ENCODE peak calls at places on chromosomes 5 and 9, in ten cellular contexts. One of them, this sample, is unnamed.

GRCh38 chr9:124219290-124219605 is 38.5 kb upstream of the NEK6 start:
- DNase-seq in coronary artery: no peak
- DNase-seq in epithelial cell of esophagus: no peak
- DNase-seq in osteocyte: no peak
- DNase-seq in adrenal gland: no peak
- DNase-seq in thoracic aorta: no peak
- DNase-seq in left ventricle myocardium inferior: no peak
- DNase-seq in GM13977: no peak
- DNase-seq in AG09319: no peak
- DNase-seq in GM23338: no peak
- DNase-seq in this sample: no peak

GRCh38 chr9:103319979-103320378 is 324.8 kb downstream of the CYLC2 start:
- DNase-seq in osteocyte: no peak
- DNase-seq in left ventricle myocardium inferior: no peak
- DNase-seq in GM23338: no peak
- DNase-seq in GM13977: no peak
- DNase-seq in epithelial cell of esophagus: peak; percentile 0
- DNase-seq in adrenal gland: no peak
- DNase-seq in thoracic aorta: no peak
- DNase-seq in coronary artery: no peak
- DNase-seq in AG09319: no peak
- DNase-seq in this sample: no peak

GRCh38 chr5:151093476-151093889 is 12.6 kb upstream of the TNIP1 start:
- DNase-seq in epithelial cell of esophagus: peak; percentile 91
- DNase-seq in left ventricle myocardium inferior: no peak
- DNase-seq in adrenal gland: peak; percentile 78
- DNase-seq in GM23338: no peak
- DNase-seq in osteocyte: no peak
- DNase-seq in coronary artery: no peak
- DNase-seq in GM13977: no peak
- DNase-seq in AG09319: peak; percentile 85
- DNase-seq in thoracic aorta: no peak
- DNase-seq in this sample: peak; percentile 42

GRCh38 chr9:17878810-17879370 is 300.0 kb downstream of the SH3GL2 start:
- DNase-seq in osteocyte: no peak
- DNase-seq in thoracic aorta: no peak
- DNase-seq in left ventricle myocardium inferior: no peak
- DNase-seq in coronary artery: no peak
- DNase-seq in epithelial cell of esophagus: no peak
- DNase-seq in GM13977: no peak
- DNase-seq in GM23338: no peak
- DNase-seq in adrenal gland: no peak
- DNase-seq in AG09319: no peak
- DNase-seq in this sample: no peak

GRCh38 chr5:108974594-108974993 is 226.9 kb downstream of the FER start:
- DNase-seq in thoracic aorta: no peak
- DNase-seq in coronary artery: no peak
- DNase-seq in adrenal gland: no peak
- DNase-seq in GM13977: no peak
- DNase-seq in osteocyte: no peak
- DNase-seq in GM23338: no peak
- DNase-seq in AG09319: no peak
- DNase-seq in epithelial cell of esophagus: no peak
- DNase-seq in left ventricle myocardium inferior: no peak
- DNase-seq in this sample: no peak

GRCh38 chr5:124628721-124629596 is 117.5 kb downstream of the ZNF608 start:
- DNase-seq in thoracic aorta: no peak
- DNase-seq in osteocyte: peak; percentile 90
- DNase-seq in epithelial cell of esophagus: peak; percentile 94
- DNase-seq in left ventricle myocardium inferior: no peak
- DNase-seq in GM23338: no peak
- DNase-seq in AG09319: peak; percentile 58
- DNase-seq in coronary artery: no peak
- DNase-seq in adrenal gland: peak; percentile 94
- DNase-seq in GM13977: no peak
- DNase-seq in this sample: peak; percentile 80

GRCh38 chr5:158858011-158858410 is 241.7 kb downstream of the EBF1 start:
- DNase-seq in thoracic aorta: no peak
- DNase-seq in epithelial cell of esophagus: no peak
- DNase-seq in coronary artery: no peak
- DNase-seq in adrenal gland: no peak
- DNase-seq in left ventricle myocardium inferior: no peak
- DNase-seq in GM23338: peak; percentile 28
- DNase-seq in AG09319: no peak
- DNase-seq in GM13977: no peak
- DNase-seq in osteocyte: no peak
- DNase-seq in this sample: no peak

GRCh38 chr9:108786756-108787663 is 68.8 kb downstream of the ACTL7B start:
- DNase-seq in adrenal gland: no peak
- DNase-seq in GM13977: no peak
- DNase-seq in thoracic aorta: no peak
- DNase-seq in coronary artery: no peak
- DNase-seq in AG09319: peak; percentile 2
- DNase-seq in osteocyte: no peak
- DNase-seq in GM23338: no peak
- DNase-seq in left ventricle myocardium inferior: no peak
- DNase-seq in epithelial cell of esophagus: peak; percentile 95
- DNase-seq in this sample: peak; percentile 44

GRCh38 chr5:643811-644271 is 31.7 kb downstream of the CEP72 start:
- DNase-seq in GM13977: no peak
- DNase-seq in osteocyte: no peak
- DNase-seq in coronary artery: no peak
- DNase-seq in left ventricle myocardium inferior: no peak
- DNase-seq in AG09319: no peak
- DNase-seq in GM23338: no peak
- DNase-seq in thoracic aorta: no peak
- DNase-seq in epithelial cell of esophagus: no peak
- DNase-seq in adrenal gland: no peak
- DNase-seq in this sample: no peak

GRCh38 chr5:16675747-16676255 is 59.0 kb upstream of the RETREG1 start:
- DNase-seq in GM13977: no peak
- DNase-seq in osteocyte: no peak
- DNase-seq in adrenal gland: no peak
- DNase-seq in left ventricle myocardium inferior: no peak
- DNase-seq in thoracic aorta: no peak
- DNase-seq in epithelial cell of esophagus: no peak
- DNase-seq in GM23338: no peak
- DNase-seq in coronary artery: no peak
- DNase-seq in AG09319: no peak
- DNase-seq in this sample: no peak

GRCh38 chr5:154395407-154396106 is 50.2 kb upstream of the SAP30L start:
- DNase-seq in GM13977: no peak
- DNase-seq in AG09319: no peak
- DNase-seq in thoracic aorta: no peak
- DNase-seq in left ventricle myocardium inferior: no peak
- DNase-seq in coronary artery: no peak
- DNase-seq in epithelial cell of esophagus: peak; percentile 90
- DNase-seq in GM23338: peak; percentile 67
- DNase-seq in osteocyte: no peak
- DNase-seq in adrenal gland: peak; percentile 76
- DNase-seq in this sample: peak; percentile 80

DNA sequence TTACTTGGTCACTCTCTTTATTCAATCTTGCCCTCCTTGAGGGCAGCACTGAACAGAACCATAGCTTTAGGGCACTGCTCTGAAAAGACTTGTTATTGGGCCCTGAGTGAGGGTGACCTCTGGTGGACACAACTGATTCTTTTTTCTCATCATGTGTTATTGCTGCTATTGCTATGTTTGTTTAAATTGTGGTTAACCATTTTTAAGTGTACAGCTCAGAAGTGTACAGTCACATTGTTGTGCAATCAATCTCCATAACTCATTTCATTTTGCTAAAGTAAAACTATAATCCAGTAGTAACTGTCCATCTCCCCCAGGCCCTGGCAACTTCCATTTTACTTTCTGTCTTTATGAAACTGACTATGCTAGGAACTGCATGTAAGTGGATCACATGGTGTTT is 351.1 kb upstream of the RIOK2 start:
- DNase-seq in left ventricle myocardium inferior: no peak
- DNase-seq in epithelial cell of esophagus: peak; percentile 91
- DNase-seq in thoracic aorta: no peak
- DNase-seq in osteocyte: no peak
- DNase-seq in GM13977: peak; percentile 59
- DNase-seq in AG09319: peak; percentile 86
- DNase-seq in adrenal gland: no peak
- DNase-seq in GM23338: peak; percentile 65
- DNase-seq in coronary artery: no peak
- DNase-seq in this sample: peak; percentile 60
- TF ChIP-seq CTCF in left ventricle myocardium inferior: peak; percentile 67
- TF ChIP-seq CTCF in epithelial cell of esophagus: peak; percentile 72
- TF ChIP-seq CTCF in thoracic aorta: peak; percentile 46
- TF ChIP-seq CTCF in osteocyte: peak; percentile 75
- TF ChIP-seq CTCF in GM13977: peak; percentile 65
- TF ChIP-seq CTCF in AG09319: peak; percentile 67
- TF ChIP-seq CTCF in adrenal gland: peak; percentile 55
- TF ChIP-seq CTCF in GM23338: peak; percentile 83
- TF ChIP-seq CTCF in coronary artery: no peak
- TF ChIP-seq CTCF in this sample: peak; percentile 56

GRCh38 chr9:4225291-4226119 is 74.4 kb downstream of the GLIS3 start:
- DNase-seq in GM23338: peak; percentile 8
- DNase-seq in coronary artery: no peak
- DNase-seq in GM13977: no peak
- DNase-seq in left ventricle myocardium inferior: no peak
- DNase-seq in adrenal gland: no peak
- DNase-seq in epithelial cell of esophagus: peak; percentile 78
- DNase-seq in AG09319: no peak
- DNase-seq in osteocyte: no peak
- DNase-seq in thoracic aorta: no peak
- DNase-seq in this sample: no peak

GRCh38 chr9:4228606-4229005 is 71.3 kb downstream of the GLIS3 start:
- DNase-seq in coronary artery: no peak
- DNase-seq in epithelial cell of esophagus: peak; percentile 46
- DNase-seq in osteocyte: no peak
- DNase-seq in GM23338: peak; percentile 19
- DNase-seq in thoracic aorta: no peak
- DNase-seq in left ventricle myocardium inferior: no peak
- DNase-seq in adrenal gland: no peak
- DNase-seq in AG09319: no peak
- DNase-seq in GM13977: no peak
- DNase-seq in this sample: no peak

GRCh38 chr9:4226331-4227250 is 73.3 kb downstream of the GLIS3 start:
- DNase-seq in GM13977: no peak
- DNase-seq in osteocyte: no peak
- DNase-seq in thoracic aorta: no peak
- DNase-seq in coronary artery: no peak
- DNase-seq in adrenal gland: no peak
- DNase-seq in GM23338: peak; percentile 16
- DNase-seq in left ventricle myocardium inferior: no peak
- DNase-seq in epithelial cell of esophagus: no peak
- DNase-seq in AG09319: no peak
- DNase-seq in this sample: no peak

GRCh38 chr9:4228142-4228541 is 71.7 kb downstream of the GLIS3 start:
- DNase-seq in osteocyte: no peak
- DNase-seq in adrenal gland: no peak
- DNase-seq in left ventricle myocardium inferior: no peak
- DNase-seq in GM13977: no peak
- DNase-seq in GM23338: no peak
- DNase-seq in epithelial cell of esophagus: no peak
- DNase-seq in coronary artery: no peak
- DNase-seq in thoracic aorta: no peak
- DNase-seq in AG09319: no peak
- DNase-seq in this sample: no peak

DNA sequence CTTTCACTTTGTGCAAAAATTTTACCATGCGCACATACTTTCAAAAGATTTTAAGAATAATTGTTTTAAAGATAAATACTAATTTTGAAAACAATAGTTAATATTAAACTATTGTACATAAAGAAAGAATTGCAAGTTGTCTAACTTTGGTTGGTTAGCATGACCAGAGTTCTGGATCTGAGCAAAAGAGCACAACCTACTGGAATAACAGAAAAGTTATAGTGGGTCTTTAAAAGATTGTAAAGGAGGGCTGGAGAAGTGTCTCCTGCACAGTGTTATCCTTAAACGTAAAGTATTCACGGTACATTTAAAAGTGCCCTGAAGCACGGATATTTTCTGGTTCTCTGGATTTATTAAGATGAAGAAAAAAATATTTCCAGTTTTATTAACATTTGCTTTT is 70.6 kb downstream of the GLIS3 start:
- DNase-seq in GM13977: no peak
- DNase-seq in AG09319: no peak
- DNase-seq in osteocyte: no peak
- DNase-seq in adrenal gland: no peak
- DNase-seq in GM23338: no peak
- DNase-seq in coronary artery: no peak
- DNase-seq in thoracic aorta: no peak
- DNase-seq in epithelial cell of esophagus: no peak
- DNase-seq in left ventricle myocardium inferior: no peak
- DNase-seq in this sample: no peak
- TF ChIP-seq CTCF in GM13977: no peak
- TF ChIP-seq CTCF in AG09319: no peak
- TF ChIP-seq CTCF in osteocyte: no peak
- TF ChIP-seq CTCF in adrenal gland: no peak
- TF ChIP-seq CTCF in GM23338: no peak
- TF ChIP-seq CTCF in coronary artery: no peak
- TF ChIP-seq CTCF in thoracic aorta: no peak
- TF ChIP-seq CTCF in epithelial cell of esophagus: no peak
- TF ChIP-seq CTCF in left ventricle myocardium inferior: no peak
- TF ChIP-seq CTCF in this sample: no peak

DNA sequence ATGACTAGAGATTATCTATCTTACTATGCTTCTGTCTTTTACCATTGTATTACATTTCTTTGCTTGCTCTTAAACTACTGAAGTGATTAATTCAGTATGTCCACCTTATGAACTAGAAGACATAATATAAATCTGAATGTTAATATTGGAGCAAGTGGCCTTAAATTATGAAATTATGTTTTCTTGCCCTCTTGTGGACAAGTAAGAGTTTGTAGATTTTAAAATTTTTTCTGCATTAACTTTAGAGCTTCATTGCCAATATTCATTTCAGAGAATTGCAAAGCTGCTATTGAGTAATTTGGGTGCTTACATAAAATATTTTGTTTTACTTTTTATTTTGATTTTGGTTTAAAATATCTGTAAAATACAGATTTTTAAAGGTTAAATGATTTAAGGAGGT is 55.3 kb downstream of the RANBP17 start:
- DNase-seq in GM23338: no peak
- DNase-seq in AG09319: no peak
- DNase-seq in left ventricle myocardium inferior: no peak
- DNase-seq in osteocyte: no peak
- DNase-seq in coronary artery: no peak
- DNase-seq in adrenal gland: no peak
- DNase-seq in epithelial cell of esophagus: no peak
- DNase-seq in GM13977: no peak
- DNase-seq in thoracic aorta: no peak
- DNase-seq in this sample: no peak
- TF ChIP-seq CTCF in GM23338: peak; percentile 21
- TF ChIP-seq CTCF in AG09319: no peak
- TF ChIP-seq CTCF in left ventricle myocardium inferior: no peak
- TF ChIP-seq CTCF in osteocyte: peak; percentile 51
- TF ChIP-seq CTCF in coronary artery: no peak
- TF ChIP-seq CTCF in adrenal gland: peak; percentile 44
- TF ChIP-seq CTCF in epithelial cell of esophagus: no peak
- TF ChIP-seq CTCF in GM13977: no peak
- TF ChIP-seq CTCF in thoracic aorta: no peak
- TF ChIP-seq CTCF in this sample: no peak

DNA sequence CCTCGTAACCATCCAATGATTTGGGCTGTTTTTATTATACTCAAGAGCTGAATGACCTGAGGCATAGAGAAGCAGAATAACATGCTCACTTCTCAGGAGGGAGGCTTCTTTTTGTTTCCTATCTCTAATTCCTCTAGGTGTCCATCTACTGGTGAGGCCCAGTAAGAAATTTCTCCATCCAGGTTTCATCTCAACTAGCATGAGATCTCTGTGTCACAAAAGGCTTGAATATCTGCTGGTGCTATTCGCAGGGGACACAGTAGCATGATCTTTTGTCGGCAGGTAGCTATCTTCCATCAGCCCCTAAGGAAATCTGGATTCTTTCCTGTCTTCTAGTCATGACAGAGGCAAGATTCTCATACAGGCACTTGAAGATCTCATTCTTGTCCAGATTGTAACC is 8.9 kb downstream of the IFNE start:
- DNase-seq in coronary artery: no peak
- DNase-seq in GM23338: peak; percentile 30
- DNase-seq in AG09319: no peak
- DNase-seq in osteocyte: no peak
- DNase-seq in adrenal gland: no peak
- DNase-seq in GM13977: no peak
- DNase-seq in left ventricle myocardium inferior: no peak
- DNase-seq in thoracic aorta: no peak
- DNase-seq in epithelial cell of esophagus: no peak
- DNase-seq in this sample: no peak
- TF ChIP-seq CTCF in coronary artery: no peak
- TF ChIP-seq CTCF in GM23338: peak; percentile 21
- TF ChIP-seq CTCF in AG09319: no peak
- TF ChIP-seq CTCF in osteocyte: peak; percentile 11
- TF ChIP-seq CTCF in adrenal gland: no peak
- TF ChIP-seq CTCF in GM13977: no peak
- TF ChIP-seq CTCF in left ventricle myocardium inferior: no peak
- TF ChIP-seq CTCF in thoracic aorta: no peak
- TF ChIP-seq CTCF in epithelial cell of esophagus: peak; percentile 10
- TF ChIP-seq CTCF in this sample: no peak

This sample was measured in Calu3.